ENCODE peak calls at places on chromosome 10, in seven cellular contexts. One of them, this sample, is unnamed.

GRCh38 chr10:117342638-117343037 is 32.6 kb downstream of the PDZD8 start:
- DNase-seq in foreskin fibroblast: peak
- DNase-seq in hepatocyte: no peak
- DNase-seq in cardiac fibroblast: peak
- DNase-seq in left ventricle myocardium inferior: no peak
- DNase-seq in AG04449: peak
- DNase-seq in choroid plexus epithelial cell: peak
- DNase-seq in this sample: peak

GRCh38 chr10:21402606-21403083 is 122.8 kb downstream of the SKIDA1 start:
- DNase-seq in foreskin fibroblast: peak
- DNase-seq in hepatocyte: no peak
- DNase-seq in cardiac fibroblast: peak
- DNase-seq in left ventricle myocardium inferior: no peak
- DNase-seq in AG04449: no peak
- DNase-seq in choroid plexus epithelial cell: peak
- DNase-seq in this sample: peak

GRCh38 chr10:99967961-99968360 is 41.8 kb downstream of the DNMBP start:
- DNase-seq in foreskin fibroblast: no peak
- DNase-seq in hepatocyte: no peak
- DNase-seq in cardiac fibroblast: no peak
- DNase-seq in left ventricle myocardium inferior: no peak
- DNase-seq in AG04449: no peak
- DNase-seq in choroid plexus epithelial cell: no peak
- DNase-seq in this sample: no peak

GRCh38 chr10:12448729-12449391 is 99.5 kb downstream of the CAMK1D start:
- DNase-seq in foreskin fibroblast: peak
- DNase-seq in hepatocyte: no peak
- DNase-seq in cardiac fibroblast: peak
- DNase-seq in left ventricle myocardium inferior: no peak
- DNase-seq in AG04449: peak
- DNase-seq in choroid plexus epithelial cell: peak
- DNase-seq in this sample: peak

GRCh38 chr10:13822475-13822874 is 235.7 kb downstream of the PRPF18 start:
- DNase-seq in foreskin fibroblast: no peak
- DNase-seq in hepatocyte: no peak
- DNase-seq in cardiac fibroblast: no peak
- DNase-seq in left ventricle myocardium inferior: no peak
- DNase-seq in AG04449: no peak
- DNase-seq in choroid plexus epithelial cell: no peak
- DNase-seq in this sample: no peak

GRCh38 chr10:21675157-21675796 is 141.2 kb downstream of the MLLT10 start:
- DNase-seq in foreskin fibroblast: peak
- DNase-seq in hepatocyte: peak
- DNase-seq in cardiac fibroblast: peak
- DNase-seq in left ventricle myocardium inferior: no peak
- DNase-seq in AG04449: no peak
- DNase-seq in choroid plexus epithelial cell: peak
- DNase-seq in this sample: peak

GRCh38 chr10:43375401-43376020 is 4.1 kb downstream of the FXYD4 start:
- DNase-seq in foreskin fibroblast: no peak
- DNase-seq in hepatocyte: no peak
- DNase-seq in cardiac fibroblast: no peak
- DNase-seq in left ventricle myocardium inferior: no peak
- DNase-seq in AG04449: no peak
- DNase-seq in choroid plexus epithelial cell: no peak
- DNase-seq in this sample: no peak

GRCh38 chr10:62492012-62492869 is 118.1 kb downstream of the ZNF365 start:
- DNase-seq in foreskin fibroblast: no peak
- DNase-seq in hepatocyte: peak
- DNase-seq in cardiac fibroblast: peak
- DNase-seq in left ventricle myocardium inferior: no peak
- DNase-seq in AG04449: no peak
- DNase-seq in choroid plexus epithelial cell: peak
- DNase-seq in this sample: peak

GRCh38 chr10:15088428-15089261 is at the start of gene ACBD7:
- DNase-seq in foreskin fibroblast: peak
- DNase-seq in hepatocyte: peak
- DNase-seq in cardiac fibroblast: peak
- DNase-seq in left ventricle myocardium inferior: peak
- DNase-seq in AG04449: no peak
- DNase-seq in choroid plexus epithelial cell: peak
- DNase-seq in this sample: peak
- TF ChIP-seq CTCF in foreskin fibroblast: no peak
- TF ChIP-seq CTCF in hepatocyte: no peak
- TF ChIP-seq CTCF in cardiac fibroblast: peak
- TF ChIP-seq CTCF in left ventricle myocardium inferior: peak
- TF ChIP-seq CTCF in AG04449: peak
- TF ChIP-seq CTCF in choroid plexus epithelial cell: peak
- TF ChIP-seq CTCF in this sample: peak

DNA sequence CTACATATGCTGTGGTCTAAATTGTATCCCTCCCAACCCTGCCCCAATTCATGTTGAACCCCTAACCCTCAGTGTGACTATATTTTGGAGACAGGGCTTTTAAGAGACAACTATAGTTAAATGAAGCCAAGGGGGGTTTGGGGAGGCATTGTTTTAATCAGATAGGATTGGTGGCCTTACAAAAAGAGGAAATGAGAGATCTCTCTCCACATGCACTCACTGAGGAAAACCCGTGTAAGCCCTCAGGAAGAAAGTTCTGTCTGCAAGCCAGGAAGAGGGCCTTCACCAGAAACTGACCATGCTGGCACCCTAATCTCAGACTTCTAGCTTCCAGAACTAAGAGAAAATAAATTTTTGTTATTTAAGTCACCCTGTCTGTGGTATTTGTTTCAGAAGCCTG is 276.7 kb downstream of the KIF20B start:
- DNase-seq in foreskin fibroblast: no peak
- DNase-seq in hepatocyte: no peak
- DNase-seq in cardiac fibroblast: no peak
- DNase-seq in left ventricle myocardium inferior: no peak
- DNase-seq in AG04449: no peak
- DNase-seq in choroid plexus epithelial cell: no peak
- DNase-seq in this sample: no peak
- TF ChIP-seq CTCF in foreskin fibroblast: no peak
- TF ChIP-seq CTCF in hepatocyte: no peak
- TF ChIP-seq CTCF in cardiac fibroblast: no peak
- TF ChIP-seq CTCF in left ventricle myocardium inferior: no peak
- TF ChIP-seq CTCF in AG04449: no peak
- TF ChIP-seq CTCF in choroid plexus epithelial cell: no peak
- TF ChIP-seq CTCF in this sample: no peak

GRCh38 chr10:121698336-121698735 is 100.1 kb upstream of the FGFR2 start:
- DNase-seq in foreskin fibroblast: no peak
- DNase-seq in hepatocyte: no peak
- DNase-seq in cardiac fibroblast: no peak
- DNase-seq in left ventricle myocardium inferior: no peak
- DNase-seq in AG04449: no peak
- DNase-seq in choroid plexus epithelial cell: no peak
- DNase-seq in this sample: no peak

GRCh38 chr10:121695731-121696464 is 97.7 kb upstream of the FGFR2 start:
- DNase-seq in foreskin fibroblast: no peak
- DNase-seq in hepatocyte: no peak
- DNase-seq in cardiac fibroblast: no peak
- DNase-seq in left ventricle myocardium inferior: no peak
- DNase-seq in AG04449: no peak
- DNase-seq in choroid plexus epithelial cell: no peak
- DNase-seq in this sample: no peak

GRCh38 chr10:121698902-121699301 is 100.7 kb upstream of the FGFR2 start:
- DNase-seq in foreskin fibroblast: no peak
- DNase-seq in hepatocyte: no peak
- DNase-seq in cardiac fibroblast: no peak
- DNase-seq in left ventricle myocardium inferior: no peak
- DNase-seq in AG04449: no peak
- DNase-seq in choroid plexus epithelial cell: no peak
- DNase-seq in this sample: no peak

GRCh38 chr10:121694966-121695340 is 96.7 kb upstream of the FGFR2 start:
- DNase-seq in foreskin fibroblast: no peak
- DNase-seq in hepatocyte: no peak
- DNase-seq in cardiac fibroblast: no peak
- DNase-seq in left ventricle myocardium inferior: no peak
- DNase-seq in AG04449: no peak
- DNase-seq in choroid plexus epithelial cell: no peak
- DNase-seq in this sample: no peak

GRCh38 chr10:121696854-121697253 is 98.6 kb upstream of the FGFR2 start:
- DNase-seq in foreskin fibroblast: no peak
- DNase-seq in hepatocyte: peak
- DNase-seq in cardiac fibroblast: no peak
- DNase-seq in left ventricle myocardium inferior: no peak
- DNase-seq in AG04449: no peak
- DNase-seq in choroid plexus epithelial cell: no peak
- DNase-seq in this sample: no peak
- TF ChIP-seq CTCF in foreskin fibroblast: peak
- TF ChIP-seq CTCF in hepatocyte: peak
- TF ChIP-seq CTCF in cardiac fibroblast: peak
- TF ChIP-seq CTCF in left ventricle myocardium inferior: peak
- TF ChIP-seq CTCF in AG04449: no peak
- TF ChIP-seq CTCF in choroid plexus epithelial cell: peak
- TF ChIP-seq CTCF in this sample: peak

GRCh38 chr10:95290801-95291633 is at the start of gene PDLIM1:
- DNase-seq in foreskin fibroblast: peak
- DNase-seq in hepatocyte: peak
- DNase-seq in cardiac fibroblast: peak
- DNase-seq in left ventricle myocardium inferior: peak
- DNase-seq in AG04449: no peak
- DNase-seq in choroid plexus epithelial cell: peak
- DNase-seq in this sample: peak
- TF ChIP-seq CTCF in foreskin fibroblast: no peak
- TF ChIP-seq CTCF in hepatocyte: peak
- TF ChIP-seq CTCF in cardiac fibroblast: no peak
- TF ChIP-seq CTCF in left ventricle myocardium inferior: peak
- TF ChIP-seq CTCF in AG04449: peak
- TF ChIP-seq CTCF in choroid plexus epithelial cell: no peak
- TF ChIP-seq CTCF in this sample: peak

GRCh38 chr10:4763960-4764428 is 62.0 kb upstream of the AKR1E2 start:
- DNase-seq in foreskin fibroblast: peak
- DNase-seq in hepatocyte: no peak
- DNase-seq in cardiac fibroblast: peak
- DNase-seq in left ventricle myocardium inferior: no peak
- DNase-seq in AG04449: peak
- DNase-seq in choroid plexus epithelial cell: peak
- DNase-seq in this sample: peak

GRCh38 chr10:4763513-4763912 is 62.5 kb upstream of the AKR1E2 start:
- DNase-seq in foreskin fibroblast: no peak
- DNase-seq in hepatocyte: no peak
- DNase-seq in cardiac fibroblast: no peak
- DNase-seq in left ventricle myocardium inferior: no peak
- DNase-seq in AG04449: no peak
- DNase-seq in choroid plexus epithelial cell: no peak
- DNase-seq in this sample: no peak

GRCh38 chr10:4765428-4765827 is 60.6 kb upstream of the AKR1E2 start:
- DNase-seq in foreskin fibroblast: peak
- DNase-seq in hepatocyte: no peak
- DNase-seq in cardiac fibroblast: peak
- DNase-seq in left ventricle myocardium inferior: no peak
- DNase-seq in AG04449: no peak
- DNase-seq in choroid plexus epithelial cell: peak
- DNase-seq in this sample: no peak

GRCh38 chr10:4766449-4766848 is 59.6 kb upstream of the AKR1E2 start:
- DNase-seq in foreskin fibroblast: peak
- DNase-seq in hepatocyte: no peak
- DNase-seq in cardiac fibroblast: peak
- DNase-seq in left ventricle myocardium inferior: no peak
- DNase-seq in AG04449: no peak
- DNase-seq in choroid plexus epithelial cell: no peak
- DNase-seq in this sample: peak

DNA sequence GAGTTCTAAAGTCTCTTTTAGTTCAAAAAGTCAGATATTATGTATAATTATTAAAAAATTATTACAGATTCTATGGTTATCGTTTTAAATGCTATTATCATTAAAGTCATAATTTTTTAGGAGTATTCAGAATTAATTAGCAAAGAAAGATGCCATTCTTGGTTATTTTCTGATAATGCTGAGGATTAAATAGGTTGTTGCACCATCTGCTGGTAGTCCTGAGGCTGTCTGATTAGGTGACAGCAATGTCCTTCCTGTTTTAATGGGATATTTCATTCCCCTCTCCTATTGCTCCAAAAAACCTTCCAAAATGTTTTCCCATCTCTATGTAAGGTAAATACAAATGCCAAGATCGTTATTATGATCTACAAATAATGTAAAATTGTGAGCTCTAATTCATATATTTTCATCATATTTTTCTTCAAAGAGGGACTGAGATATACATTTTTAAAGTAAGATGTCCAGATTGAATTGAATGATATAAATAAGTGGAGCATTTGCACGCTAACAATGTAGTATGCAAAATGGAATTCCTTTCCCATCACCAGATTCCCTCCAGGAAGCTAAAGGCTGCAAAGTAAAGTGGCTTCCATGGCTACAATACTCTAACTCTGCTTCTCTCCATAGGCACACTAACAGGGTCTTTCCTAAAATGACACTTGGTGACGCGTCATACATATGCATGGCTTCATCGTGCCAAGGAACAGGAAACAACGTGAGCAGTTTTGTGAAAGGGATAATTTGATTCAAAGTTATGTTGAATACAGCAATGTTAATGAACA is 58.8 kb upstream of the AKR1E2 start:
- DNase-seq in foreskin fibroblast: peak
- DNase-seq in hepatocyte: peak
- DNase-seq in cardiac fibroblast: peak
- DNase-seq in left ventricle myocardium inferior: no peak
- DNase-seq in AG04449: no peak
- DNase-seq in choroid plexus epithelial cell: peak
- DNase-seq in this sample: peak
- TF ChIP-seq CTCF in foreskin fibroblast: peak
- TF ChIP-seq CTCF in hepatocyte: peak
- TF ChIP-seq CTCF in cardiac fibroblast: peak
- TF ChIP-seq CTCF in left ventricle myocardium inferior: peak
- TF ChIP-seq CTCF in AG04449: peak
- TF ChIP-seq CTCF in choroid plexus epithelial cell: peak
- TF ChIP-seq CTCF in this sample: peak

GRCh38 chr10:109126016-109126415 is 797.3 kb downstream of the XPNPEP1 start:
- DNase-seq in foreskin fibroblast: no peak
- DNase-seq in hepatocyte: no peak
- DNase-seq in cardiac fibroblast: no peak
- DNase-seq in left ventricle myocardium inferior: no peak
- DNase-seq in AG04449: no peak
- DNase-seq in choroid plexus epithelial cell: no peak
- DNase-seq in this sample: no peak
- TF ChIP-seq CTCF in foreskin fibroblast: no peak
- TF ChIP-seq CTCF in hepatocyte: peak
- TF ChIP-seq CTCF in cardiac fibroblast: no peak
- TF ChIP-seq CTCF in left ventricle myocardium inferior: no peak
- TF ChIP-seq CTCF in AG04449: no peak
- TF ChIP-seq CTCF in choroid plexus epithelial cell: no peak
- TF ChIP-seq CTCF in this sample: no peak

DNA sequence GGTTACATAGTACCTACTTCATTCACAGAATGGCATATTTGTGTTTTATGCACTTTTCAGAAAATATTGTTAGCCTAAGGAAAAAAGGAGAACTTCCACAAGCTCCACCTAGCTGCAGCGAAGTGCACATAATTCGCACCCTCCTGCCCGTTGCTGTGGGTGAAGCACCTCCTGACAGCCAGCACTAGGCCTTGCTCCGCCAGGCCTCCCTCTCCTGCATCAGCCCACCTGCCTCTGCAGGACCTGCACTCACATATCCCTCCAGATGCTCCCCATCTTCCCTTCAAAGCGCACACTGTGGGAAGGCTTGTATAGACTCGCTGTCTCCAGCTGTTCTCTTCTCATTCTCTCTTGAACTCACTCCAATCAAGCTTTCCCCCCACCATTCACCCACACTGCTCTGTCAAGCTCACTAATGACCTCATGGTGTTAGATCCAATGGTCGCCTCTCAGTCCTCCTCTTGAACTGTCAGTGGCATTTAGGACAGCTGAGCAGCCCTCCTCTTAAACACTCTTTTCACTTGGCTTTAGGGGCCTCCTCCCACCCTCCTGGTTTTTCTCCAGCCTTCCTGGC is 20.7 kb upstream of the GRID1 start:
- DNase-seq in foreskin fibroblast: no peak
- DNase-seq in hepatocyte: no peak
- DNase-seq in cardiac fibroblast: no peak
- DNase-seq in left ventricle myocardium inferior: no peak
- DNase-seq in AG04449: no peak
- DNase-seq in choroid plexus epithelial cell: no peak
- DNase-seq in this sample: no peak
- TF ChIP-seq CTCF in foreskin fibroblast: no peak
- TF ChIP-seq CTCF in hepatocyte: no peak
- TF ChIP-seq CTCF in cardiac fibroblast: no peak
- TF ChIP-seq CTCF in left ventricle myocardium inferior: no peak
- TF ChIP-seq CTCF in AG04449: no peak
- TF ChIP-seq CTCF in choroid plexus epithelial cell: peak
- TF ChIP-seq CTCF in this sample: peak